ENCODE peak calls at places on chromosomes 16 and 17, in five cellular contexts. F is activated T-cell treated with anti-CD3 and anti-CD28 coated beads, Interleukin-2, amount 50 U/mL, for 4 hours; N is fibroblast of gingiva; X is brain microvascular endothelial cell; E is activated naive CD8-positive, alpha-beta T cell treated with anti-CD3 and anti-CD28 coated beads, Interleukin-2, amount 50 U/mL, for 24 hours. A is an unnamed sample.

GRCh38 chr16:1450218-1450617 is 5.9 kb upstream of the CCDC154 start:
- DNase-seq in N (no peak), X (no peak), E (no peak), F (no peak), A (no peak)

GRCh38 chr16:85393674-85394510 is 219.2 kb upstream of the GSE1 start:
- DNase-seq in E (peak; percentile 85), X (peak; percentile 47), N (peak; percentile 27), F (peak; percentile 70), A (peak; percentile 51)

GRCh38 chr16:2473999-2474876 is 689 bp upstream of the TBC1D24 start:
- DNase-seq in X (no peak), N (peak; percentile 24), E (peak; percentile 65), F (peak; percentile 55), A (peak; percentile 47)

GRCh38 chr17:49691677-49692191 is 13.8 kb upstream of the SPOP start:
- DNase-seq in F (no peak), N (no peak), X (no peak), E (no peak), A (no peak)

GRCh38 chr17:62648954-62649294 is 21.5 kb downstream of the MRC2 start:
- DNase-seq in X (no peak), N (no peak), E (no peak), F (no peak), A (no peak)

GRCh38 chr16:80231118-80231515 is 309.7 kb upstream of the DYNLRB2 start:
- DNase-seq in E (no peak), X (no peak), N (peak; percentile 58), F (no peak), A (no peak)

GRCh38 chr17:75525806-75526554 is 483 bp downstream of the LLGL2 start:
- DNase-seq in F (no peak), X (no peak), E (no peak), N (no peak), A (no peak)

GRCh38 chr16:22775220-22775912 is 38.6 kb upstream of the HS3ST2 start:
- DNase-seq in N (no peak), F (no peak), X (no peak), E (no peak), A (no peak)

GRCh38 chr16:66455970-66456369 is 28.9 kb downstream of the BEAN1 start:
- DNase-seq in F (no peak), N (no peak), E (no peak), X (no peak), A (no peak)

GRCh38 chr16:84093120-84093878 is 23.4 kb downstream of the MBTPS1 start:
- DNase-seq in F (no peak), X (no peak), E (no peak), N (no peak), A (no peak)

GRCh38 chr17:4074831-4075495 is 67.9 kb downstream of the ZZEF1 start:
- DNase-seq in N (peak; percentile 42), F (no peak), E (no peak), X (no peak), A (no peak)

GRCh38 chr16:5488581-5488980 is 391.0 kb upstream of the EEF2KMT start:
- DNase-seq in N (no peak), X (no peak), F (no peak), E (no peak), A (no peak)

GRCh38 chr17:77180503-77181330 is 39.9 kb downstream of the SEC14L1 start:
- DNase-seq in F (no peak), N (peak; percentile 4), E (no peak), X (peak; percentile 7), A (no peak)

GRCh38 chr16:70429888-70430666 is 8.8 kb downstream of the ST3GAL2 start:
- DNase-seq in F (no peak), X (no peak), N (no peak), E (no peak), A (no peak)

GRCh38 chr16:50372611-50373344 is 4.0 kb upstream of the BRD7 start:
- DNase-seq in E (no peak), N (peak; percentile 47), F (no peak), X (no peak), A (no peak)

GRCh38 chr17:81241648-81242420 is 2.7 kb downstream of the NDUFAF8 start:
- DNase-seq in E (peak; percentile 83), F (peak; percentile 59), X (peak; percentile 27), N (no peak), A (peak; percentile 48)

GRCh38 chr17:2232244-2232638 is 71.3 kb downstream of the SMG6 start:
- DNase-seq in E (no peak), F (no peak), N (no peak), X (peak; percentile 97), A (no peak)

GRCh38 chr17:47959825-47960655 is 2.4 kb upstream of the PRR15L start:
- DNase-seq in X (no peak), N (no peak), E (no peak), F (no peak), A (no peak)

GRCh38 chr17:83159204-83160049 is 80.0 kb downstream of the METRNL start:
- DNase-seq in X (no peak), E (no peak), N (no peak), F (no peak), A (no peak)

GRCh38 chr16:88810166-88810867 is 1.4 kb downstream of the APRT start:
- DNase-seq in N (no peak), E (peak; percentile 67), F (no peak), X (no peak), A (no peak)

GRCh38 chr16:83899272-83899897 is 470 bp downstream of the MLYCD start:
- DNase-seq in E (peak; percentile 45), F (peak; percentile 53), N (peak; percentile 56), X (peak; percentile 41), A (peak; percentile 26)

GRCh38 chr17:76261421-76262215 is 3.5 kb upstream of the UBALD2 start:
- DNase-seq in X (peak; percentile 49), E (no peak), F (no peak), N (no peak), A (no peak)

GRCh38 chr16:88438084-88438870 is 14.8 kb upstream of the ZFPM1 start:
- DNase-seq in N (no peak), F (no peak), E (no peak), X (no peak), A (no peak)